ENCODE peak calls at places on chromosomes 3 and 15, in eight cellular contexts. Z is A549, F is AG04450, P is GM13976, Y is astrocyte of the cerebellum, G is fibroblast of mammary gland, R is mucosa of descending colon, S is fibroblast of villous mesenchyme. H is an unnamed sample.

GRCh38 chr3:20140881-20141280 is 45.1 kb downstream of the SGO1 start:
- DNase-seq in Z (no peak), F (no peak), P (no peak), Y (no peak), G (no peak), R (no peak), S (no peak), H (no peak)

GRCh38 chr15:42447599-42447998 is 43.3 kb downstream of the ZNF106 start:
- DNase-seq in Z (no peak), F (no peak), P (no peak), Y (no peak), G (no peak), R (no peak), S (no peak), H (no peak)

GRCh38 chr3:46386206-46386605 is 15.5 kb downstream of the CCR5 start:
- DNase-seq in Z (no peak), F (no peak), P (no peak), Y (no peak), G (peak; percentile 12), R (peak; percentile 42), S (peak; percentile 41), H (peak; percentile 37)

GRCh38 chr3:194808709-194809108 is 123.0 kb downstream of the FAM43A start:
- DNase-seq in Z (peak; percentile 13), F (no peak), P (no peak), Y (no peak), G (peak; percentile 93), R (no peak), S (peak; percentile 7), H (no peak)

GRCh38 chr3:16884084-16884747 is 539 bp upstream of the PLCL2 start:
- DNase-seq in Z (peak; percentile 92), F (no peak), P (peak; percentile 92), Y (no peak), G (peak; percentile 59), R (peak; percentile 74), S (no peak), H (peak; percentile 82)

GRCh38 chr3:145898487-145898886 is 262.5 kb downstream of the PLOD2 start:
- DNase-seq in Z (no peak), F (no peak), P (no peak), Y (no peak), G (peak; percentile 12), R (no peak), S (peak; percentile 33), H (no peak)

GRCh38 chr3:26624209-26624775 is 1.7 kb downstream of the LRRC3B start:
- DNase-seq in Z (no peak), F (no peak), P (peak; percentile 19), Y (no peak), G (no peak), R (no peak), S (no peak), H (no peak)

GRCh38 chr15:40766906-40767837 is 2.6 kb upstream of the C15orf62 start:
- DNase-seq in Z (no peak), F (no peak), P (no peak), Y (no peak), G (peak; percentile 41), R (no peak), S (no peak), H (peak; percentile 35)

GRCh38 chr3:126357299-126358037 is at the start of gene KLF15:
- DNase-seq in Z (peak; percentile 58), F (peak; percentile 18), P (peak; percentile 96), Y (peak; percentile 13), G (peak; percentile 72), R (peak; percentile 86), S (peak; percentile 84), H (peak; percentile 78)

GRCh38 chr3:81666502-81667121 is 94.8 kb downstream of the GBE1 start:
- DNase-seq in Z (no peak), F (no peak), P (peak; percentile 37), Y (peak; percentile 8), G (peak; percentile 48), R (peak; percentile 7), S (peak; percentile 50), H (no peak)

GRCh38 chr15:101105059-101105851 is 146.6 kb downstream of the CHSY1 start:
- DNase-seq in Z (no peak), F (no peak), P (no peak), Y (no peak), G (peak; percentile 13), R (no peak), S (peak; percentile 44), H (no peak)

GRCh38 chr3:18216996-18217395 is 208.1 kb downstream of the SATB1 start:
- DNase-seq in Z (no peak), F (no peak), P (no peak), Y (no peak), G (no peak), R (no peak), S (no peak), H (no peak)

GRCh38 chr3:136075218-136075808 is 109.8 kb downstream of the PPP2R3A start:
- DNase-seq in Z (peak; percentile 5), F (peak; percentile 62), P (peak; percentile 64), Y (peak; percentile 79), G (peak; percentile 86), R (peak; percentile 87), S (peak; percentile 86), H (peak; percentile 80)

GRCh38 chr15:100877551-100877950 is 2.1 kb upstream of the ALDH1A3 start:
- DNase-seq in Z (no peak), F (no peak), P (no peak), Y (no peak), G (no peak), R (no peak), S (no peak), H (no peak)

GRCh38 chr3:95926904-95927501 is 887.4 kb upstream of the EPHA6 start:
- DNase-seq in Z (no peak), F (no peak), P (no peak), Y (no peak), G (no peak), R (no peak), S (no peak), H (no peak)

GRCh38 chr3:69560818-69561217 is 174.9 kb upstream of the FRMD4B start:
- DNase-seq in Z (no peak), F (no peak), P (no peak), Y (no peak), G (no peak), R (no peak), S (no peak), H (no peak)
- TF ChIP-seq CTCF in Z (no peak), F (no peak), P (no peak), Y (no peak), G (no peak), R (no peak), S (peak; percentile 17), H (no peak)

GRCh38 chr3:57597240-57597972 is at the start of gene ARF4:
- DNase-seq in Z (peak; percentile 96), F (peak; percentile 99), P (peak; percentile 98), Y (peak; percentile 99), G (peak; percentile 99), R (peak; percentile 99), S (peak; percentile 100), H (peak; percentile 99)
- TF ChIP-seq CTCF in Z (no peak), F (peak; percentile 23), P (peak; percentile 47), Y (peak; percentile 20), G (no peak), R (peak; percentile 20), S (no peak), H (no peak)

GRCh38 chr3:129246636-129247035 is 2.8 kb upstream of the COPG1 start:
- DNase-seq in Z (no peak), F (no peak), P (no peak), Y (no peak), G (no peak), R (no peak), S (no peak), H (no peak)
- TF ChIP-seq CTCF in Z (no peak), F (no peak), P (no peak), Y (no peak), G (no peak), R (no peak), S (no peak), H (no peak)

GRCh38 chr3:154753101-154753500 is 323.1 kb upstream of the GPR149 start:
- DNase-seq in Z (no peak), F (no peak), P (no peak), Y (no peak), G (no peak), R (no peak), S (no peak), H (no peak)

GRCh38 chr3:154759966-154760365 is 320.2 kb upstream of the MME start:
- DNase-seq in Z (no peak), F (no peak), P (no peak), Y (no peak), G (peak; percentile 31), R (no peak), S (no peak), H (no peak)

GRCh38 chr3:154758109-154758868 is 321.8 kb upstream of the MME start:
- DNase-seq in Z (peak; percentile 4), F (no peak), P (no peak), Y (peak; percentile 33), G (peak; percentile 65), R (no peak), S (peak; percentile 58), H (no peak)
- TF ChIP-seq CTCF in Z (peak; percentile 53), F (peak; percentile 63), P (peak; percentile 12), Y (peak; percentile 30), G (peak; percentile 54), R (peak; percentile 16), S (peak; percentile 51), H (peak; percentile 13)

GRCh38 chr3:122948398-122948797 is 79.2 kb downstream of the SEMA5B start:
- DNase-seq in Z (no peak), F (no peak), P (no peak), Y (no peak), G (no peak), R (no peak), S (no peak), H (no peak)
- TF ChIP-seq CTCF in Z (no peak), F (no peak), P (no peak), Y (no peak), G (no peak), R (no peak), S (peak; percentile 5), H (no peak)

DNA sequence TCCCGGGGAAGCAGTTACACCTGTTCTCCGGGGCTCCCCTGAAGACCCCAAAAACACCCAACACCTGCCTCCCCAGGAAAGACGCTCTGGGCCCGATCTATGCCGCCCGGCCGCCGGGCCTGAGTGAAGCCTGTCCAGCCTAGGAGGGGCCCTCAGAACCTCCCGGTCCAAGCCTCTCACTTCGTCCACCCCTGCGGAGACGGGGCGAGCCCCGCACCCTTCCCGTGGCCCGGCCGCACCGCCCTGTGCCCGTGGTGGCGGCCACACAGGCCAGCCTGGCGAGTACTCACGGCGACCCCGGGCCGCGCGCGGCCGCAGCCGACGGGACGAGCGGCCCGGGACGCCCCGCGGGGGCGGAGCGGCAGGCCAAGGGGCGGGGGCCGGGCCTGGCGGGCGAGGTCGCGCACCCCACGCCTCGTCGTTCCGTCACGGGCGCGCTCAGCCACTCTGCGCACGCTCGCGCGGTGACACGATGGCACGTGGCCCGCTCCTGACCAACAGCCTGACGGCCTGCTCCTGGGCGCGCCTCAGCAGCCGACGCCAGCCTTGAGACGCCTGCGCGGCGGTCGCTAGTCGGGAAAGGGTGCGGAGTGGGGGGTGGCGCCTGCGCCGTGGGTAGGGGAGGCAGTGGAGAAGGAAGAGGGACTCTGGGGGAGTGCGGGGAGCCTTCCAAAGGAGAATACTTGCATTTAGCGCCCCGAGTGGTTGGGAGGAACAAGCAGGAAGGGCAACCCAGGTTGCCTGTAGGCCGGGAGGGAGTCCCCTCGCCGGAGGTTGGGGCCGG is at the start of gene PARP6:
- DNase-seq in Z (peak; percentile 100), F (peak; percentile 94), P (peak; percentile 99), Y (peak; percentile 88), G (peak; percentile 96), R (peak; percentile 94), S (peak; percentile 98), H (peak; percentile 98)
- TF ChIP-seq CTCF in Z (peak; percentile 75), F (peak; percentile 61), P (peak; percentile 69), Y (peak; percentile 63), G (peak; percentile 56), R (peak; percentile 37), S (peak; percentile 63), H (peak; percentile 56)

H was measured in activated CD8-positive, alpha-beta T cell treated with anti-CD3 and anti-CD28 coated beads for 36 hours.